ENCODE peak calls at places on chromosomes 5 and 9, in eight cellular contexts. One of them, this sample, is unnamed.

GRCh38 chr9:113622600-113623400 is 159.3 kb downstream of the RGS3 start:
- DNase-seq in cardiac muscle cell: peak; percentile 55
- DNase-seq in endothelial cell of umbilical vein: peak; percentile 82
- DNase-seq in heart left ventricle: peak; percentile 37
- DNase-seq in body of pancreas: peak; percentile 33
- DNase-seq in OCI-LY7: peak; percentile 38
- DNase-seq in CD8-positive, alpha-beta T cell: no peak
- DNase-seq in AG04449: no peak
- DNase-seq in this sample: peak; percentile 18

GRCh38 chr9:69443178-69443577 is 118.2 kb downstream of the ENTREP1 start:
- DNase-seq in body of pancreas: no peak
- DNase-seq in heart left ventricle: no peak
- DNase-seq in CD8-positive, alpha-beta T cell: no peak
- DNase-seq in OCI-LY7: no peak
- DNase-seq in endothelial cell of umbilical vein: no peak
- DNase-seq in cardiac muscle cell: no peak
- DNase-seq in AG04449: no peak
- DNase-seq in this sample: no peak

GRCh38 chr5:10145922-10146321 is 103.8 kb downstream of the ATPSCKMT start:
- DNase-seq in cardiac muscle cell: no peak
- DNase-seq in heart left ventricle: no peak
- DNase-seq in CD8-positive, alpha-beta T cell: no peak
- DNase-seq in endothelial cell of umbilical vein: no peak
- DNase-seq in OCI-LY7: peak; percentile 46
- DNase-seq in body of pancreas: no peak
- DNase-seq in AG04449: peak; percentile 9
- DNase-seq in this sample: peak; percentile 44

GRCh38 chr5:88724201-88724600 is 158.8 kb downstream of the MEF2C start:
- DNase-seq in cardiac muscle cell: no peak
- DNase-seq in endothelial cell of umbilical vein: peak; percentile 32
- DNase-seq in body of pancreas: no peak
- DNase-seq in heart left ventricle: no peak
- DNase-seq in CD8-positive, alpha-beta T cell: no peak
- DNase-seq in OCI-LY7: no peak
- DNase-seq in AG04449: no peak
- DNase-seq in this sample: no peak

GRCh38 chr5:119614838-119615237 is 14.5 kb upstream of the FAM170A start:
- DNase-seq in cardiac muscle cell: no peak
- DNase-seq in body of pancreas: no peak
- DNase-seq in CD8-positive, alpha-beta T cell: no peak
- DNase-seq in heart left ventricle: no peak
- DNase-seq in endothelial cell of umbilical vein: no peak
- DNase-seq in AG04449: no peak
- DNase-seq in OCI-LY7: no peak
- DNase-seq in this sample: no peak

GRCh38 chr9:129746092-129746760 is 6.6 kb downstream of the PTGES start:
- DNase-seq in CD8-positive, alpha-beta T cell: no peak
- DNase-seq in body of pancreas: no peak
- DNase-seq in cardiac muscle cell: no peak
- DNase-seq in OCI-LY7: no peak
- DNase-seq in heart left ventricle: no peak
- DNase-seq in AG04449: no peak
- DNase-seq in endothelial cell of umbilical vein: no peak
- DNase-seq in this sample: no peak

GRCh38 chr9:131585375-131585774 is 40.1 kb downstream of the PRRT1B start:
- DNase-seq in OCI-LY7: peak; percentile 33
- DNase-seq in CD8-positive, alpha-beta T cell: peak; percentile 40
- DNase-seq in endothelial cell of umbilical vein: no peak
- DNase-seq in cardiac muscle cell: no peak
- DNase-seq in body of pancreas: no peak
- DNase-seq in heart left ventricle: no peak
- DNase-seq in AG04449: no peak
- DNase-seq in this sample: peak; percentile 47

GRCh38 chr5:14208071-14209021 is 65.2 kb downstream of the TRIO start:
- DNase-seq in endothelial cell of umbilical vein: peak; percentile 59
- DNase-seq in body of pancreas: no peak
- DNase-seq in cardiac muscle cell: no peak
- DNase-seq in heart left ventricle: no peak
- DNase-seq in CD8-positive, alpha-beta T cell: no peak
- DNase-seq in OCI-LY7: peak; percentile 42
- DNase-seq in AG04449: no peak
- DNase-seq in this sample: peak; percentile 93

GRCh38 chr9:136882109-136882946 is 4.0 kb upstream of the TRAF2 start:
- DNase-seq in cardiac muscle cell: no peak
- DNase-seq in body of pancreas: peak; percentile 56
- DNase-seq in heart left ventricle: peak; percentile 59
- DNase-seq in AG04449: peak; percentile 14
- DNase-seq in OCI-LY7: peak; percentile 25
- DNase-seq in CD8-positive, alpha-beta T cell: peak; percentile 83
- DNase-seq in endothelial cell of umbilical vein: peak; percentile 51
- DNase-seq in this sample: peak; percentile 90

GRCh38 chr9:106915851-106916250 is 52.9 kb downstream of the ZNF462 start:
- DNase-seq in OCI-LY7: no peak
- DNase-seq in AG04449: no peak
- DNase-seq in cardiac muscle cell: no peak
- DNase-seq in body of pancreas: no peak
- DNase-seq in CD8-positive, alpha-beta T cell: no peak
- DNase-seq in endothelial cell of umbilical vein: no peak
- DNase-seq in heart left ventricle: no peak
- DNase-seq in this sample: no peak

GRCh38 chr9:106913276-106913675 is 50.3 kb downstream of the ZNF462 start:
- DNase-seq in body of pancreas: no peak
- DNase-seq in heart left ventricle: no peak
- DNase-seq in OCI-LY7: no peak
- DNase-seq in endothelial cell of umbilical vein: no peak
- DNase-seq in cardiac muscle cell: no peak
- DNase-seq in CD8-positive, alpha-beta T cell: no peak
- DNase-seq in AG04449: no peak
- DNase-seq in this sample: no peak

GRCh38 chr9:106920091-106920490 is 57.1 kb downstream of the ZNF462 start:
- DNase-seq in OCI-LY7: no peak
- DNase-seq in heart left ventricle: no peak
- DNase-seq in AG04449: no peak
- DNase-seq in CD8-positive, alpha-beta T cell: no peak
- DNase-seq in endothelial cell of umbilical vein: no peak
- DNase-seq in cardiac muscle cell: no peak
- DNase-seq in body of pancreas: no peak
- DNase-seq in this sample: no peak

GRCh38 chr9:106918825-106919509 is 56.0 kb downstream of the ZNF462 start:
- DNase-seq in OCI-LY7: no peak
- DNase-seq in heart left ventricle: no peak
- DNase-seq in body of pancreas: no peak
- DNase-seq in endothelial cell of umbilical vein: no peak
- DNase-seq in CD8-positive, alpha-beta T cell: no peak
- DNase-seq in AG04449: no peak
- DNase-seq in cardiac muscle cell: peak; percentile 21
- DNase-seq in this sample: no peak

GRCh38 chr9:106916491-106917235 is 53.7 kb downstream of the ZNF462 start:
- DNase-seq in endothelial cell of umbilical vein: peak; percentile 89
- DNase-seq in body of pancreas: peak; percentile 32
- DNase-seq in AG04449: peak; percentile 57
- DNase-seq in OCI-LY7: no peak
- DNase-seq in cardiac muscle cell: peak; percentile 42
- DNase-seq in CD8-positive, alpha-beta T cell: no peak
- DNase-seq in heart left ventricle: peak; percentile 58
- DNase-seq in this sample: no peak
- H3K4me3 ChIP-seq in endothelial cell of umbilical vein: peak overlapping the region; percentile 19
- H3K4me3 ChIP-seq in body of pancreas: no peak overlapping the region
- H3K4me3 ChIP-seq in AG04449: no peak overlapping the region
- H3K4me3 ChIP-seq in OCI-LY7: no peak overlapping the region
- H3K4me3 ChIP-seq in cardiac muscle cell: no peak overlapping the region
- H3K4me3 ChIP-seq in CD8-positive, alpha-beta T cell: no peak overlapping the region
- H3K4me3 ChIP-seq in heart left ventricle: no peak overlapping the region
- H3K4me3 ChIP-seq in this sample: no peak overlapping the region

GRCh38 chr9:16824545-16825041 is 45.9 kb downstream of the BNC2 start:
- DNase-seq in CD8-positive, alpha-beta T cell: no peak
- DNase-seq in OCI-LY7: no peak
- DNase-seq in endothelial cell of umbilical vein: peak; percentile 24
- DNase-seq in body of pancreas: no peak
- DNase-seq in heart left ventricle: no peak
- DNase-seq in AG04449: no peak
- DNase-seq in cardiac muscle cell: no peak
- DNase-seq in this sample: peak; percentile 12
- TF ChIP-seq CTCF in CD8-positive, alpha-beta T cell: no peak
- TF ChIP-seq CTCF in OCI-LY7: no peak
- TF ChIP-seq CTCF in endothelial cell of umbilical vein: no peak
- TF ChIP-seq CTCF in body of pancreas: no peak
- TF ChIP-seq CTCF in heart left ventricle: peak; percentile 19
- TF ChIP-seq CTCF in AG04449: no peak
- TF ChIP-seq CTCF in cardiac muscle cell: no peak
- TF ChIP-seq CTCF in this sample: no peak

GRCh38 chr5:122499617-122500016 is 187.6 kb downstream of the SNCAIP start:
- DNase-seq in OCI-LY7: no peak
- DNase-seq in body of pancreas: no peak
- DNase-seq in heart left ventricle: no peak
- DNase-seq in CD8-positive, alpha-beta T cell: no peak
- DNase-seq in cardiac muscle cell: no peak
- DNase-seq in AG04449: no peak
- DNase-seq in endothelial cell of umbilical vein: no peak
- DNase-seq in this sample: no peak
- H3K4me3 ChIP-seq in OCI-LY7: no peak overlapping the region
- H3K4me3 ChIP-seq in body of pancreas: no peak overlapping the region
- H3K4me3 ChIP-seq in heart left ventricle: no peak overlapping the region
- H3K4me3 ChIP-seq in CD8-positive, alpha-beta T cell: no peak overlapping the region
- H3K4me3 ChIP-seq in cardiac muscle cell: no peak overlapping the region
- H3K4me3 ChIP-seq in AG04449: no peak overlapping the region
- H3K4me3 ChIP-seq in endothelial cell of umbilical vein: no peak overlapping the region
- H3K4me3 ChIP-seq in this sample: no peak overlapping the region

DNA sequence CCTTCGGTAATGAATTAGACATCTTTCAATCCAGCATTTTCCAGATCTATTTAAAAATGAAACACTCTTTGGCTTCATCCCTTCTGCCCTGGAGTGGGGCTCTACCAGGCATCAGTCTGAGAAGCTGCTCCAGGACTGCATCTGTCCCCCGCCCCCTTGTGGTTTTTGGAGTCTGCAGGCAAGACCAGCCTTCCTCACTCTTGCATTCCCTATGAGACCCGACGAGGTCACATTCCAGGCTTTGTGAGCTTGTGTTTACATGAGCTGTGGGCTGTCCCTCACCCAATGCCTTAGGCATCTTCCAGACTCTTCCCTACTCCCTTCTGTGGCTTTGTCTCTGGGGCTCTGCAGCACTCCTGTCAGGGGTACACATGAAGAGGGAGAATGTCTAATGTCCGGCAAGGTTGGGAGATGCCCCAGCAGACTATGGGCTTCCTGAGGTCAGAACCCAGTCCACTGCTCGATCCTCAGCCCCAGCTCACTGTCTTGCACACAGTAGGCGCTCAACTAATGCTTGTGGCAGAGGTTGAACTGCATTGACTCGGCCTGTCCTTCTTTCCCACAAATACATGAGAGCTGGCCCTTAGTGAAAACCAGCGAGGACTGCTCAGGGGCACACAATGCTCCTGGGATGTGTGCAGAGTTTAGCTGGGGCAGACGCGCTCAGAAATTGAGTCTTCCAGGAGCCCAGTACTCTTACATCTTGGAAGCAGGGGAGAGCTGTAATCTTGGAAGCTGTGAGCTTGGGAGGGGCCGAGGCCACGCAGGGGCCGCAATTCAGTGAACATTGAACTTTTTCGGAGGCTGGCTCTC is 11.6 kb upstream of the GADD45G start:
- DNase-seq in AG04449: no peak
- DNase-seq in heart left ventricle: no peak
- DNase-seq in body of pancreas: no peak
- DNase-seq in CD8-positive, alpha-beta T cell: no peak
- DNase-seq in OCI-LY7: no peak
- DNase-seq in cardiac muscle cell: peak; percentile 50
- DNase-seq in endothelial cell of umbilical vein: no peak
- DNase-seq in this sample: no peak
- TF ChIP-seq CTCF in AG04449: peak; percentile 1
- TF ChIP-seq CTCF in heart left ventricle: no peak
- TF ChIP-seq CTCF in body of pancreas: no peak
- TF ChIP-seq CTCF in CD8-positive, alpha-beta T cell: no peak
- TF ChIP-seq CTCF in OCI-LY7: no peak
- TF ChIP-seq CTCF in cardiac muscle cell: peak; percentile 33
- TF ChIP-seq CTCF in endothelial cell of umbilical vein: no peak
- TF ChIP-seq CTCF in this sample: no peak

GRCh38 chr5:80125022-80125961 is 90.1 kb downstream of the THBS4 start:
- DNase-seq in OCI-LY7: peak; percentile 64
- DNase-seq in cardiac muscle cell: no peak
- DNase-seq in CD8-positive, alpha-beta T cell: no peak
- DNase-seq in endothelial cell of umbilical vein: no peak
- DNase-seq in body of pancreas: no peak
- DNase-seq in heart left ventricle: no peak
- DNase-seq in AG04449: no peak
- DNase-seq in this sample: peak; percentile 78

GRCh38 chr5:80127037-80127642 is 92.0 kb downstream of the THBS4 start:
- DNase-seq in CD8-positive, alpha-beta T cell: no peak
- DNase-seq in OCI-LY7: no peak
- DNase-seq in cardiac muscle cell: no peak
- DNase-seq in heart left ventricle: no peak
- DNase-seq in body of pancreas: no peak
- DNase-seq in endothelial cell of umbilical vein: no peak
- DNase-seq in AG04449: no peak
- DNase-seq in this sample: peak; percentile 31

GRCh38 chr5:80124111-80124510 is 89.0 kb downstream of the THBS4 start:
- DNase-seq in heart left ventricle: no peak
- DNase-seq in endothelial cell of umbilical vein: no peak
- DNase-seq in cardiac muscle cell: no peak
- DNase-seq in body of pancreas: no peak
- DNase-seq in OCI-LY7: no peak
- DNase-seq in AG04449: no peak
- DNase-seq in CD8-positive, alpha-beta T cell: no peak
- DNase-seq in this sample: no peak

GRCh38 chr5:80124519-80124918 is 89.4 kb downstream of the THBS4 start:
- DNase-seq in heart left ventricle: no peak
- DNase-seq in endothelial cell of umbilical vein: no peak
- DNase-seq in CD8-positive, alpha-beta T cell: no peak
- DNase-seq in OCI-LY7: no peak
- DNase-seq in cardiac muscle cell: no peak
- DNase-seq in body of pancreas: no peak
- DNase-seq in AG04449: no peak
- DNase-seq in this sample: no peak

DNA sequence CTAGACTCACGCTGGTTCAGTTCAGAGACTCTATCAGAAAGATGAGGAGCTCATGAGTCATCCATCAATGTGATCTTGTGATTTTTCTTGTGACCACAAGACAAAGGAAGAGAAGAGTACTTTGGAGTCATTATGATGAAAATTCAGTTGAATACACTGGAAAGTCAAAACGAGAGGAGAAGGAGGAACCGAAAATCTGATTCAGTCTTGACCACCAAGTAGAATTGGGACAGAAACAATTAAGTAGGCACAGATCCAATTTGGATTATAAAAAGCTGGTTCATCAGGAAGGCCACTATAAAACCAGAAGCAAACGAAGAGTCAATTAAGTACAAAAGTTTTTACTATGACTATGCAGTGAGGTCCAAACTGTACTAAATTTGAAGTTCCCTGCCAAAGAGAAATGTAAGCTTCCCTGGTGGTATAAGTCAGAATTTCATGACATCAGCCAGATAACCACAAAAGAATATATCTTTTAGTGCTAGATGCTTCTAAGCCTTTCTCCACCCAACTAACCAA is 90.9 kb downstream of the THBS4 start:
- DNase-seq in CD8-positive, alpha-beta T cell: no peak
- DNase-seq in body of pancreas: no peak
- DNase-seq in cardiac muscle cell: no peak
- DNase-seq in heart left ventricle: no peak
- DNase-seq in AG04449: peak; percentile 76
- DNase-seq in endothelial cell of umbilical vein: no peak
- DNase-seq in OCI-LY7: peak; percentile 27
- DNase-seq in this sample: peak; percentile 82
- H3K4me3 ChIP-seq in CD8-positive, alpha-beta T cell: no peak overlapping the region
- H3K4me3 ChIP-seq in body of pancreas: no peak overlapping the region
- H3K4me3 ChIP-seq in cardiac muscle cell: no peak overlapping the region
- H3K4me3 ChIP-seq in heart left ventricle: no peak overlapping the region
- H3K4me3 ChIP-seq in AG04449: no peak overlapping the region
- H3K4me3 ChIP-seq in endothelial cell of umbilical vein: no peak overlapping the region
- H3K4me3 ChIP-seq in OCI-LY7: no peak overlapping the region
- H3K4me3 ChIP-seq in this sample: no peak overlapping the region